ENCODE peak calls at places on chromosomes 7 and 10, in eight cellular contexts. One of them, this sample, is unnamed.
A peak's percentile ranks its signal among the peaks of the same experiment; 100 is the strongest.

GRCh38 chr7:27709137-27710075 is 30.6 kb upstream of the TAX1BP1 start:
- DNase-seq in left ventricle myocardium inferior: no peak
- DNase-seq in mesendoderm: no peak
- DNase-seq in CD8-positive, alpha-beta T cell: no peak
- DNase-seq in Panc1: no peak
- DNase-seq in cardiac muscle cell: no peak
- DNase-seq in neuronal stem cell: no peak
- DNase-seq in neural progenitor cell: no peak
- DNase-seq in this sample: no peak

GRCh38 chr10:110408203-110408871 is 89.4 kb upstream of the DUSP5 start:
- DNase-seq in Panc1: no peak
- DNase-seq in cardiac muscle cell: no peak
- DNase-seq in left ventricle myocardium inferior: no peak
- DNase-seq in CD8-positive, alpha-beta T cell: no peak
- DNase-seq in neuronal stem cell: no peak
- DNase-seq in mesendoderm: peak; percentile 92
- DNase-seq in neural progenitor cell: no peak
- DNase-seq in this sample: no peak

GRCh38 chr10:103125323-103126267 is 67.5 kb downstream of the NT5C2 start:
- DNase-seq in Panc1: no peak
- DNase-seq in cardiac muscle cell: no peak
- DNase-seq in CD8-positive, alpha-beta T cell: no peak
- DNase-seq in neuronal stem cell: no peak
- DNase-seq in neural progenitor cell: no peak
- DNase-seq in mesendoderm: peak; percentile 63
- DNase-seq in left ventricle myocardium inferior: no peak
- DNase-seq in this sample: no peak

GRCh38 chr10:601356-601963 is 88.0 kb downstream of the DIP2C start:
- DNase-seq in neuronal stem cell: no peak
- DNase-seq in neural progenitor cell: no peak
- DNase-seq in left ventricle myocardium inferior: no peak
- DNase-seq in Panc1: no peak
- DNase-seq in cardiac muscle cell: no peak
- DNase-seq in mesendoderm: no peak
- DNase-seq in CD8-positive, alpha-beta T cell: no peak
- DNase-seq in this sample: no peak

GRCh38 chr7:106345421-106346166 is 60.8 kb upstream of the NAMPT start:
- DNase-seq in cardiac muscle cell: no peak
- DNase-seq in neuronal stem cell: no peak
- DNase-seq in CD8-positive, alpha-beta T cell: no peak
- DNase-seq in left ventricle myocardium inferior: no peak
- DNase-seq in neural progenitor cell: no peak
- DNase-seq in mesendoderm: no peak
- DNase-seq in Panc1: no peak
- DNase-seq in this sample: no peak

GRCh38 chr7:74288034-74288881 is 949 bp upstream of the CLIP2 start:
- DNase-seq in neuronal stem cell: no peak
- DNase-seq in cardiac muscle cell: no peak
- DNase-seq in neural progenitor cell: no peak
- DNase-seq in left ventricle myocardium inferior: no peak
- DNase-seq in Panc1: no peak
- DNase-seq in mesendoderm: no peak
- DNase-seq in CD8-positive, alpha-beta T cell: no peak
- DNase-seq in this sample: no peak

GRCh38 chr7:4733936-4734528 is 41.4 kb upstream of the AP5Z1 start:
- DNase-seq in Panc1: no peak
- DNase-seq in neuronal stem cell: no peak
- DNase-seq in CD8-positive, alpha-beta T cell: peak; percentile 61
- DNase-seq in mesendoderm: no peak
- DNase-seq in neural progenitor cell: no peak
- DNase-seq in cardiac muscle cell: no peak
- DNase-seq in left ventricle myocardium inferior: no peak
- DNase-seq in this sample: no peak

GRCh38 chr10:28719789-28720436 is 42.6 kb downstream of the BAMBI start:
- DNase-seq in left ventricle myocardium inferior: no peak
- DNase-seq in mesendoderm: peak; percentile 41
- DNase-seq in neural progenitor cell: no peak
- DNase-seq in cardiac muscle cell: no peak
- DNase-seq in neuronal stem cell: no peak
- DNase-seq in Panc1: no peak
- DNase-seq in CD8-positive, alpha-beta T cell: no peak
- DNase-seq in this sample: no peak

GRCh38 chr7:17044396-17044795 is 162.6 kb upstream of the AGR3 start:
- DNase-seq in CD8-positive, alpha-beta T cell: no peak
- DNase-seq in left ventricle myocardium inferior: no peak
- DNase-seq in mesendoderm: peak; percentile 17
- DNase-seq in neural progenitor cell: peak; percentile 54
- DNase-seq in cardiac muscle cell: no peak
- DNase-seq in neuronal stem cell: no peak
- DNase-seq in Panc1: no peak
- DNase-seq in this sample: no peak

GRCh38 chr10:124543146-124543545 is 81.5 kb downstream of the LHPP start:
- DNase-seq in CD8-positive, alpha-beta T cell: no peak
- DNase-seq in neuronal stem cell: no peak
- DNase-seq in left ventricle myocardium inferior: no peak
- DNase-seq in mesendoderm: no peak
- DNase-seq in Panc1: no peak
- DNase-seq in cardiac muscle cell: no peak
- DNase-seq in neural progenitor cell: no peak
- DNase-seq in this sample: no peak

GRCh38 chr10:31136386-31136785 is 104.7 kb upstream of the ZNF438 start:
- DNase-seq in neuronal stem cell: no peak
- DNase-seq in CD8-positive, alpha-beta T cell: no peak
- DNase-seq in left ventricle myocardium inferior: no peak
- DNase-seq in cardiac muscle cell: no peak
- DNase-seq in mesendoderm: no peak
- DNase-seq in Panc1: no peak
- DNase-seq in neural progenitor cell: no peak
- DNase-seq in this sample: no peak

GRCh38 chr7:158784270-158784669 is 45.0 kb downstream of the ESYT2 start:
- DNase-seq in Panc1: no peak
- DNase-seq in CD8-positive, alpha-beta T cell: no peak
- DNase-seq in neural progenitor cell: no peak
- DNase-seq in cardiac muscle cell: no peak
- DNase-seq in neuronal stem cell: no peak
- DNase-seq in left ventricle myocardium inferior: no peak
- DNase-seq in mesendoderm: no peak
- DNase-seq in this sample: no peak

GRCh38 chr7:155252958-155253501 is 44.6 kb upstream of the INSIG1 start:
- DNase-seq in mesendoderm: no peak
- DNase-seq in cardiac muscle cell: no peak
- DNase-seq in left ventricle myocardium inferior: no peak
- DNase-seq in neural progenitor cell: no peak
- DNase-seq in neuronal stem cell: no peak
- DNase-seq in Panc1: no peak
- DNase-seq in CD8-positive, alpha-beta T cell: no peak
- DNase-seq in this sample: no peak

GRCh38 chr7:103593691-103594090 is 147.7 kb upstream of the SLC26A5 start:
- DNase-seq in Panc1: no peak
- DNase-seq in left ventricle myocardium inferior: no peak
- DNase-seq in neural progenitor cell: no peak
- DNase-seq in CD8-positive, alpha-beta T cell: no peak
- DNase-seq in cardiac muscle cell: no peak
- DNase-seq in neuronal stem cell: no peak
- DNase-seq in mesendoderm: no peak
- DNase-seq in this sample: no peak

GRCh38 chr10:36358736-36359135 is 716.6 kb upstream of the FZD8 start:
- DNase-seq in mesendoderm: no peak
- DNase-seq in CD8-positive, alpha-beta T cell: no peak
- DNase-seq in left ventricle myocardium inferior: no peak
- DNase-seq in Panc1: no peak
- DNase-seq in cardiac muscle cell: no peak
- DNase-seq in neural progenitor cell: no peak
- DNase-seq in neuronal stem cell: no peak
- DNase-seq in this sample: no peak

GRCh38 chr10:1807196-1807595 is 69.9 kb upstream of the ADARB2 start:
- DNase-seq in mesendoderm: no peak
- DNase-seq in left ventricle myocardium inferior: no peak
- DNase-seq in Panc1: no peak
- DNase-seq in cardiac muscle cell: no peak
- DNase-seq in neuronal stem cell: no peak
- DNase-seq in CD8-positive, alpha-beta T cell: no peak
- DNase-seq in neural progenitor cell: no peak
- DNase-seq in this sample: no peak

DNA sequence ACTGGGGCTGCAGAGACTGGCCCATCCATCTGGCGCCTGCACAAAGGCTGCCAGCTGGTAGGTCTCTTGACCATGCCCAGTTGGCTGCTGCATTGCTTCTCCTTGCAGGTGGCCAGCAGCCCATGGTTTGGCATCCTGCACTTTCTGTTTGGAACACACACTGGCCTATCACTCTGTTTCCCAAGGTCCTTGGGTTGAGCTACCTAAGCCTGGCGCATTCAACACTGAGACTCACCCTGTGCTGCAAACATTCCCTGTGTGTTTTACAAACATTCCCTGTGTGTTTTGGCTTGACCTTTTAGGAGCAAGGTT is 55.5 kb downstream of the TACR2 start:
- DNase-seq in CD8-positive, alpha-beta T cell: no peak
- DNase-seq in mesendoderm: no peak
- DNase-seq in Panc1: no peak
- DNase-seq in cardiac muscle cell: no peak
- DNase-seq in neural progenitor cell: no peak
- DNase-seq in left ventricle myocardium inferior: no peak
- DNase-seq in neuronal stem cell: no peak
- DNase-seq in this sample: no peak
- H3K4me1 ChIP-seq in CD8-positive, alpha-beta T cell: peaks cover 47% of the 10 kb centered on the region
- H3K4me1 ChIP-seq in mesendoderm: no peaks in the 10 kb centered on the region
- H3K4me1 ChIP-seq in Panc1: peaks cover 13% of the 10 kb centered on the region
- H3K4me1 ChIP-seq in cardiac muscle cell: peaks cover 25% of the 10 kb centered on the region
- H3K4me1 ChIP-seq in neural progenitor cell: no peaks in the 10 kb centered on the region
- H3K4me1 ChIP-seq in left ventricle myocardium inferior: peaks cover 66% of the 10 kb centered on the region
- H3K4me1 ChIP-seq in neuronal stem cell: peaks cover 10% of the 10 kb centered on the region
- H3K4me1 ChIP-seq in this sample: no peaks in the 10 kb centered on the region

DNA sequence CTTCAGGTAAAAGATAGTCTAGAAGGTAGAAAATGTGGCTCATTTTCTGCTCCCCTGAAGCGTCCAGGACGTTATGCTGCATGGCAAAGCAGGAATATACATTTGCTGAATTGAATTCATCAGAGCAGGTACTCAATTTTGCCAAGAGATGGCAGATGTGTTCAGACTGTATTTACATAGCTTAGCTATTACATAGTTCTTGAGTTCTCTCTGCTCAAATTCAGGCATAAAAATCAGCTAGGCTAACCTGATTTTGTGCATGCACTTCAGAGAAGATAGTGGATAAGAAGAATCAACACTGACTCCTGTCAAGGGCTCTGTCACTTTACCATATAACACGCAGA is 209.2 kb upstream of the FAM3C start:
- DNase-seq in Panc1: no peak
- DNase-seq in neural progenitor cell: no peak
- DNase-seq in neuronal stem cell: no peak
- DNase-seq in CD8-positive, alpha-beta T cell: no peak
- DNase-seq in left ventricle myocardium inferior: no peak
- DNase-seq in cardiac muscle cell: peak; percentile 11
- DNase-seq in mesendoderm: no peak
- DNase-seq in this sample: no peak
- H3K4me3 ChIP-seq in Panc1: no peak overlapping the region
- H3K4me3 ChIP-seq in neural progenitor cell: no peak overlapping the region
- H3K4me3 ChIP-seq in neuronal stem cell: no peak overlapping the region
- H3K4me3 ChIP-seq in CD8-positive, alpha-beta T cell: no peak overlapping the region
- H3K4me3 ChIP-seq in left ventricle myocardium inferior: no peak overlapping the region
- H3K4me3 ChIP-seq in cardiac muscle cell: no peak overlapping the region
- H3K4me3 ChIP-seq in mesendoderm: no peak overlapping the region
- H3K4me3 ChIP-seq in this sample: no peak overlapping the region

DNA sequence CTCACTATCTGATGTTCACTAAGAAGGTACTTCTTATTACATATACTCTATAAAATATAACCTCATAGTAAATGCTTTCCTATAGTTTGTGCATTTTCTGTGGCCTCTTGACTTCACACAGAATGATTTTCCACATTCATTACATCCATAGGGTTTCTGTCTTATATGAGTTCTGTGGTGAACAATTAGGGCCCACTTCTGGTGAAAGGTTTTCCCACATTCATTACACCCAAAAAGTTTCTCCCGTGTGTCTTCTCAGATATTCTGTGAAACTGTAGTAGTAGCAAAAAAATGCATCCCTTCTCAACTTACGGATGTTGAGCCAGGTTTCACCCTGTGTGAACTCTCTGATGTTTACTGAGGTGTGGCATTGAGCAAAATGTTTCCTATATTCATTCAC is 119.3 kb downstream of the ZNF33B start:
- DNase-seq in cardiac muscle cell: no peak
- DNase-seq in left ventricle myocardium inferior: no peak
- DNase-seq in mesendoderm: no peak
- DNase-seq in CD8-positive, alpha-beta T cell: no peak
- DNase-seq in Panc1: no peak
- DNase-seq in neural progenitor cell: no peak
- DNase-seq in neuronal stem cell: no peak
- DNase-seq in this sample: no peak
- H3K36me3 ChIP-seq in cardiac muscle cell: peaks cover 4% of the 10 kb centered on the region
- H3K36me3 ChIP-seq in left ventricle myocardium inferior: peaks cover 56% of the 10 kb centered on the region
- H3K36me3 ChIP-seq in mesendoderm: no peaks in the 10 kb centered on the region
- H3K36me3 ChIP-seq in CD8-positive, alpha-beta T cell: peaks cover 20% of the 10 kb centered on the region
- H3K36me3 ChIP-seq in Panc1: no peaks in the 10 kb centered on the region
- H3K36me3 ChIP-seq in neural progenitor cell: peaks cover 36% of the 10 kb centered on the region
- H3K36me3 ChIP-seq in neuronal stem cell: peaks cover 19% of the 10 kb centered on the region
- H3K36me3 ChIP-seq in this sample: peaks cover 25% of the 10 kb centered on the region

GRCh38 chr7:176786-177185 is 15.6 kb upstream of the FAM20C start:
- DNase-seq in cardiac muscle cell: no peak
- DNase-seq in neuronal stem cell: no peak
- DNase-seq in neural progenitor cell: no peak
- DNase-seq in left ventricle myocardium inferior: no peak
- DNase-seq in CD8-positive, alpha-beta T cell: no peak
- DNase-seq in mesendoderm: no peak
- DNase-seq in Panc1: no peak
- DNase-seq in this sample: no peak

GRCh38 chr7:179948-180694 is 12.2 kb upstream of the FAM20C start:
- DNase-seq in neuronal stem cell: no peak
- DNase-seq in Panc1: no peak
- DNase-seq in neural progenitor cell: no peak
- DNase-seq in cardiac muscle cell: no peak
- DNase-seq in mesendoderm: no peak
- DNase-seq in left ventricle myocardium inferior: no peak
- DNase-seq in CD8-positive, alpha-beta T cell: no peak
- DNase-seq in this sample: no peak

GRCh38 chr7:175955-176354 is 16.4 kb upstream of the FAM20C start:
- DNase-seq in CD8-positive, alpha-beta T cell: no peak
- DNase-seq in mesendoderm: no peak
- DNase-seq in left ventricle myocardium inferior: no peak
- DNase-seq in neural progenitor cell: no peak
- DNase-seq in Panc1: no peak
- DNase-seq in cardiac muscle cell: no peak
- DNase-seq in neuronal stem cell: no peak
- DNase-seq in this sample: no peak

GRCh38 chr7:179209-179681 is 13.1 kb upstream of the FAM20C start:
- DNase-seq in CD8-positive, alpha-beta T cell: no peak
- DNase-seq in left ventricle myocardium inferior: peak; percentile 69
- DNase-seq in mesendoderm: no peak
- DNase-seq in neuronal stem cell: no peak
- DNase-seq in neural progenitor cell: no peak
- DNase-seq in Panc1: no peak
- DNase-seq in cardiac muscle cell: no peak
- DNase-seq in this sample: no peak

DNA sequence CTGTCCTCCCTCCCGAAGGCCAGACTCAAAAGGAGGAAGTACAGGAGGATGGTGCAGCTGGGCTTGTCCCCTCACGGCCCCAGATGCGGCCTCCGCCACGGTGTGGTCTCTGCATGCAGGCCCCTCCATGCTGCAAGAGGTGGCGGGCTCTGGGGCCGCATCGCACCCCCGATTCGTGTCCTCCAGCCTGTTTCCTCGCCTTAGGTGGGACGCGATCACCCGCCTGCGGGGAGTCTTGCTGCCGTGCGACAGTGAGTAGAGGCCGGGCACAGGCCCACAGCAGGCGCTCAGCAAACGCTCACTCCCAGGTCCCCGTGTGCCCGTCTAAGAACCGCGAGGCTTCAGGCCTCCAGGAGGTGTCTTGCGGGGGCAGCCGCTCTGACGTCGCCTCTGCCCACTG is 13.9 kb upstream of the FAM20C start:
- DNase-seq in CD8-positive, alpha-beta T cell: no peak
- DNase-seq in mesendoderm: no peak
- DNase-seq in neuronal stem cell: no peak
- DNase-seq in cardiac muscle cell: no peak
- DNase-seq in neural progenitor cell: no peak
- DNase-seq in Panc1: no peak
- DNase-seq in left ventricle myocardium inferior: no peak
- DNase-seq in this sample: no peak
- H3K4me1 ChIP-seq in CD8-positive, alpha-beta T cell: no peaks in the 10 kb centered on the region
- H3K4me1 ChIP-seq in mesendoderm: no peaks in the 10 kb centered on the region
- H3K4me1 ChIP-seq in neuronal stem cell: no peaks in the 10 kb centered on the region
- H3K4me1 ChIP-seq in cardiac muscle cell: peaks cover 20% of the 10 kb centered on the region
- H3K4me1 ChIP-seq in neural progenitor cell: no peaks in the 10 kb centered on the region
- H3K4me1 ChIP-seq in Panc1: no peaks in the 10 kb centered on the region
- H3K4me1 ChIP-seq in left ventricle myocardium inferior: peaks cover 21% of the 10 kb centered on the region
- H3K4me1 ChIP-seq in this sample: no peaks in the 10 kb centered on the region